ENCODE peak calls at places on chromosomes 11 and 22, in nine cellular contexts. K is Panc1, Q is heart left ventricle, O is neuronal stem cell, X is adipocyte, L is fibroblast of lung, S is psoas muscle, R is PC-3, W is mammary epithelial cell. F is an unnamed sample. For H3K36me3, the result is how much of the 10 kb centered on the place peaks cover.

GRCh38 chr22:23401111-23401909 is 178.8 kb downstream of the IGLL1 start:
- DNase-seq in W (peak), L (no peak), X (peak), R (no peak), Q (no peak), S (no peak), K (no peak), O (no peak), F (no peak)

GRCh38 chr11:77088236-77089003 is 14.2 kb upstream of the OMP start:
- DNase-seq in S (peak), O (no peak), L (no peak), R (peak), K (no peak), W (no peak), Q (peak), X (no peak), F (no peak)

GRCh38 chr22:34427436-34427835 is 507.2 kb upstream of the LARGE1 start:
- DNase-seq in S (no peak), X (no peak), K (no peak), O (no peak), R (no peak), L (no peak), W (peak), Q (no peak), F (no peak)

GRCh38 chr11:104898685-104899013 is 389 bp upstream of the CASP12 start:
- DNase-seq in R (no peak), K (no peak), X (peak), L (peak), O (no peak), Q (no peak), S (no peak), W (no peak), F (no peak)

GRCh38 chr11:58654079-58654907 is 31.8 kb downstream of the CNTF start:
- DNase-seq in W (peak), O (peak), X (peak), L (peak), Q (peak), K (no peak), R (peak), S (peak), F (peak)

GRCh38 chr22:41775976-41776375 is 24.5 kb upstream of the CCDC134 start:
- DNase-seq in R (no peak), K (no peak), W (no peak), O (no peak), Q (no peak), X (no peak), L (no peak), S (no peak), F (no peak)

GRCh38 chr11:117094776-117095175 is 3.5 kb downstream of the SIK3 start:
- DNase-seq in K (no peak), R (peak), L (peak), W (peak), O (no peak), X (peak), Q (peak), S (no peak), F (no peak)

GRCh38 chr11:128685383-128686044 is 8.4 kb upstream of the FLI1 start:
- DNase-seq in L (no peak), X (no peak), S (no peak), O (no peak), K (no peak), W (no peak), Q (no peak), R (no peak), F (no peak)

GRCh38 chr11:95245038-95245437 is 14.0 kb upstream of the SESN3 start:
- DNase-seq in X (peak), O (no peak), S (no peak), Q (no peak), K (no peak), L (no peak), R (peak), W (peak), F (peak)

GRCh38 chr11:1891831-1892115 is at the start of gene PRR33:
- DNase-seq in L (no peak), O (no peak), Q (no peak), W (no peak), S (no peak), K (no peak), X (no peak), R (no peak), F (no peak)

GRCh38 chr11:75568616-75569219 is 6.7 kb downstream of the SERPINH1 start:
- DNase-seq in Q (peak), X (no peak), O (no peak), W (no peak), K (no peak), R (no peak), S (no peak), L (no peak), F (no peak)

GRCh38 chr11:75565221-75565814 is 3.3 kb downstream of the SERPINH1 start:
- DNase-seq in Q (peak), S (peak), L (peak), R (peak), K (no peak), O (no peak), X (peak), W (peak), F (no peak)

GRCh38 chr11:75566763-75567279 is 4.8 kb downstream of the SERPINH1 start:
- DNase-seq in O (no peak), R (no peak), L (no peak), Q (no peak), X (no peak), W (no peak), S (no peak), K (no peak), F (no peak)

GRCh38 chr11:75565916-75566762 is 4.1 kb downstream of the SERPINH1 start:
- DNase-seq in R (no peak), O (no peak), S (no peak), L (no peak), Q (no peak), X (no peak), K (no peak), W (no peak), F (no peak)

DNA sequence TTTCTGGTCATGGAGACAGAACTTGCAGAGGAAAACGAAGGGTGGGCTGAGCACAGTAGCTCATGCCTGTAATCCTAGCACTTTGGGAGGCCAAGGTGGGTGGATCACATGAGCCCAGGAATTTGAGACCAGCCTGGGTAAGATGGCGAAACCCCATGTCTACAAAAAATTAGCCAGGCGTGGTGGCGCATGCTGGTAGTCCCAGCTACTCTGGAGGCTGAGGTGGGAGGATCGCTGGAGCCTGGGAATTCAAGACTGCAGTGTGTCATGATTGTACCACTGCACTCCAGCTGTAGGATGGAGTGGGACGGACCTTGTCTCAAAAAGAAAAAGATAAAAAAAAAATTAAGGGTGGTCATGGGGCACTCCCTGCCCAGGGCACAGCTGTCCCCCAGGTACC is 5.9 kb downstream of the SERPINH1 start:
- DNase-seq in Q (peak), X (no peak), O (no peak), R (no peak), L (no peak), W (no peak), K (no peak), S (no peak), F (no peak)
- H3K36me3 ChIP-seq in Q (under half), X (half or more), O (half or more), R (under half), L (half or more), W (under half), K (under half), S (under half), F (half or more)

GRCh38 chr11:34146411-34146810 is 41.0 kb downstream of the NAT10 start:
- DNase-seq in L (no peak), W (no peak), R (no peak), S (no peak), Q (no peak), K (no peak), O (no peak), X (no peak), F (no peak)

GRCh38 chr11:34146866-34147265 is 41.4 kb downstream of the NAT10 start:
- DNase-seq in K (no peak), L (no peak), S (no peak), Q (no peak), O (no peak), X (no peak), W (no peak), R (no peak), F (no peak)

GRCh38 chr11:34143048-34143447 is 37.6 kb downstream of the NAT10 start:
- DNase-seq in Q (no peak), O (no peak), L (no peak), R (no peak), W (no peak), K (no peak), S (no peak), X (no peak), F (no peak)

GRCh38 chr11:34145847-34146381 is 40.5 kb downstream of the NAT10 start:
- DNase-seq in X (no peak), K (no peak), O (no peak), W (no peak), L (no peak), Q (no peak), S (no peak), R (no peak), F (no peak)

DNA sequence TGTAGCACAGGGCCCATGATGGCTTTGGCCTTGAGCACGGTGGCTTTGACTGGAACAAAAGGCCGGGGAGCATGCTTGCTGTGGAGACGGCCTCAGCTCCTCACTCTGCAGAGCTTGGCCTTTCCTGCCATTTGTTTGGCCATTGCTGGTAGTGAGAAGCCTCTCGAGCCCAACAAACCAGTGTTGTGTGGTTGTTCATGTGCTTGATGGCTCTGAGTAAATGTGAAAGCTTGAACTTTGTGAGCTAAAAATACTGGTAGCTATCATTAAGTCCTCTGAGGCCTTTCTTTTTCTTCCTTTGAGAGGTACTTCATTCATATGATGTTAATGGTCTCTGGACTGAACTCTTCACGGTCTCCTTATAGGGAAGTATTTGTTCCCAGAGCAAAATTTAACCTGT is 39.6 kb downstream of the NAT10 start:
- DNase-seq in O (no peak), K (no peak), R (no peak), S (no peak), W (no peak), Q (no peak), X (no peak), L (no peak), F (no peak)
- H3K36me3 ChIP-seq in O (half or more), K (under half), R (under half), S (under half), W (under half), Q (under half), X (half or more), L (under half), F (half or more)

DNA sequence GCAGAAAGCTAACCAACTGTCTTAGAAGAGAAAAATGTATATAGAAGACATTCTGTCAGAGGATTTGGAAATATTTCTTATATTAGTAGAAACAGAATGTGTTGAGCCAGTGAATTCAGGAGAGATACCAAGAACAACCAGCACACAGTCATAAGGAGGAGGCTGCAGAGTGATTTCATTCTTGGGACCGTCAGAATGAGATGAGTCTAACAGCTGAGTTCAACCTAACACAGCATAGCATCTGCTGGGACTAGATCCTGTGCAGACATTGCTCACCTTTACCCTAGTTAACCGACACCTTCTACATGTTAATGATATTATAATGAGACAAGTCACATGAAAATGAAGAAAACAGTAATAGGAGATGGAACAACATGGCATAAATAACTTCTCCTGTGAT is 85.5 kb downstream of the XRRA1 start:
- DNase-seq in Q (no peak), S (no peak), X (no peak), K (no peak), W (no peak), L (no peak), R (no peak), O (no peak), F (no peak)
- H3K36me3 ChIP-seq in Q (under half), S (under half), X (half or more), K (under half), W (under half), L (under half), R (half or more), O (half or more), F (under half)

DNA sequence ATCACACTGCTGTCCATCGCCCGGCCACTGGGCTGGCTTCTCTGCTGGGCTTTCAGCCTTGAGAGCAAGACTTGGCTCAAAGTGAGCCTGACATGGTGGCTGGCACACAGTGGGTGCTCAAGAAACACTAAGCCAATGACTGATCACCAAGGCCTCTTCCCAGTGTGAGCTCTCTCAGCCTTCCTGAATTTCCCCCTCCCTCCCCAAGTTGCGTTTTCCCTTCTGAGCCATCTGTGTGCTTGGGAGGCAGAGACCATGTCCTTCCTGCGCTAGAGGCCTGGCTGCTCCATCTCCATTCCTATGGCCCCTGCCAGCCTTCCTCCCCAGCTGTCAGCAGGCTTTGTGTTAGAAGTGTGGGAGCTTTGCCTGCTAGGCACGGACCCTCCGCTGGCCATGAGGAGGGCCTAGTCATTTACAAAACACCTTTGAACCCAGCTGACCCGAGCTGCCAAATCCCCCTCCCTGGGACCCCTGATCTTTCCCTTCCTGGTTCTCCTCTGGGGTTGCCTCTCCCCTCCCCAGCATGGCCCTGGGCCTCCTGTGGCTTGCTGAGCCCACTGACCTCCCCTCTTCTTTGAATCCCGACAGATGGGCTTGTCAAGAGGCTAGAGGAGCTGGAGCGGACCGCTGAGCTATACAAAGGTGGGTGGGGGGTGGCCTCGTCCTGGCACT is 13.2 kb downstream of the PICK1 start:
- DNase-seq in S (peak), R (no peak), X (no peak), K (no peak), Q (peak), O (no peak), W (no peak), L (no peak), F (no peak)
- H3K36me3 ChIP-seq in S (under half), R (under half), X (under half), K (under half), Q (under half), O (half or more), W (under half), L (under half), F (under half)

F was measured in HAP-1.